ENCODE peak calls at places on chromosomes 11 and 22, in ten cellular contexts. Z is activated naive CD8-positive, alpha-beta T cell treated with anti-CD3 and anti-CD28 coated beads, Interleukin-2, amount 50 U/mL, for 24 hours; P is PC-3; B is left kidney; Q is K562; A is choroid plexus epithelial cell; K is lower lobe of right lung; Y is stimulated activated CD4-positive, alpha-beta T cell treated with anti-CD3 and anti-CD28 coated beads, Interleukin-12 subunit alpha, Interleukin-12 subunit beta, amount 100 ng/mL, for 24 hours; O is GM03348; S is GOT3. C is an unnamed sample.

GRCh38 chr11:91955206-91955605 is 269.4 kb upstream of the FAT3 start:
- DNase-seq in Z (no peak), P (no peak), B (no peak), Q (no peak), A (no peak), K (no peak), Y (no peak), O (no peak), S (no peak), C (no peak)

GRCh38 chr11:86869966-86870570 is 69.7 kb downstream of the PRSS23 start:
- DNase-seq in Z (peak), P (peak), B (peak), Q (peak), A (peak), K (no peak), Y (peak), O (peak), S (no peak), C (peak)

GRCh38 chr11:118092907-118093571 is 6.3 kb upstream of the SMIM35 start:
- DNase-seq in Z (no peak), P (no peak), B (no peak), Q (peak), A (no peak), K (no peak), Y (no peak), O (no peak), S (no peak), C (no peak)

GRCh38 chr11:110081462-110082233 is 11.5 kb upstream of the ZC3H12C start:
- DNase-seq in Z (no peak), P (no peak), B (no peak), Q (no peak), A (no peak), K (no peak), Y (no peak), O (no peak), S (no peak), C (no peak)

GRCh38 chr11:122706689-122707088 is 51.2 kb downstream of the UBASH3B start:
- DNase-seq in Z (no peak), P (peak), B (no peak), Q (no peak), A (peak), K (no peak), Y (no peak), O (peak), S (no peak), C (no peak)

GRCh38 chr11:73350908-73351636 is 25.1 kb upstream of the RELT start:
- DNase-seq in Z (peak), P (peak), B (peak), Q (peak), A (peak), K (peak), Y (peak), O (peak), S (no peak), C (peak)

GRCh38 chr11:80816966-80817365 is 1376.1 kb upstream of the TENM4 start:
- DNase-seq in Z (no peak), P (no peak), B (no peak), Q (no peak), A (no peak), K (no peak), Y (no peak), O (no peak), S (no peak), C (no peak)

GRCh38 chr22:27588273-27588672 is 213.3 kb downstream of the MN1 start:
- DNase-seq in Z (no peak), P (peak), B (no peak), Q (no peak), A (no peak), K (no peak), Y (no peak), O (no peak), S (no peak), C (no peak)

GRCh38 chr11:40445391-40445790 is 1014.1 kb downstream of the LRRC4C start:
- DNase-seq in Z (no peak), P (no peak), B (no peak), Q (no peak), A (no peak), K (no peak), Y (no peak), O (no peak), S (no peak), C (no peak)

GRCh38 chr22:31259798-31260473 is 32.4 kb downstream of the PIK3IP1 start:
- DNase-seq in Z (no peak), P (peak), B (no peak), Q (no peak), A (no peak), K (no peak), Y (no peak), O (no peak), S (no peak), C (no peak)

GRCh38 chr22:45096256-45096907 is 67.3 kb upstream of the NUP50 start:
- DNase-seq in Z (peak), P (peak), B (peak), Q (peak), A (peak), K (no peak), Y (peak), O (peak), S (peak), C (peak)

GRCh38 chr22:50010676-50011446 is 1.7 kb downstream of the IL17REL start:
- DNase-seq in Z (peak), P (no peak), B (no peak), Q (peak), A (no peak), K (peak), Y (no peak), O (no peak), S (no peak), C (peak)

GRCh38 chr22:49960967-49961600 is 512 bp downstream of the PIM3 start:
- DNase-seq in Z (peak), P (peak), B (peak), Q (peak), A (peak), K (peak), Y (no peak), O (peak), S (no peak), C (peak)

GRCh38 chr11:34495724-34496377 is 17.7 kb downstream of the ELF5 start:
- DNase-seq in Z (no peak), P (peak), B (peak), Q (no peak), A (peak), K (peak), Y (no peak), O (no peak), S (no peak), C (no peak)

GRCh38 chr11:73384871-73385692 is 8.9 kb downstream of the RELT start:
- DNase-seq in Z (peak), P (no peak), B (peak), Q (no peak), A (peak), K (peak), Y (no peak), O (no peak), S (no peak), C (no peak)

GRCh38 chr22:34878996-34879395 is 187.0 kb upstream of the ISX start:
- DNase-seq in Z (no peak), P (no peak), B (no peak), Q (no peak), A (no peak), K (no peak), Y (no peak), O (no peak), S (no peak), C (no peak)

GRCh38 chr11:7609521-7609920 is 63.8 kb downstream of the CYB5R2 start:
- DNase-seq in Z (no peak), P (no peak), B (no peak), Q (no peak), A (no peak), K (no peak), Y (no peak), O (peak), S (no peak), C (no peak)

GRCh38 chr11:85752890-85753581 is 57.9 kb downstream of the SYTL2 start:
- DNase-seq in Z (peak), P (no peak), B (no peak), Q (no peak), A (no peak), K (no peak), Y (peak), O (no peak), S (no peak), C (peak)